ENCODE peak calls at places on chromosomes 6 and 20, in six cellular contexts. V, I, G, Y, O and S are unnamed samples. For H3K4me1, the result is how much of the 10 kb centered on the place peaks cover.

GRCh38 chr6:111663692-111664564 is 58.2 kb upstream of the TRAF3IP2 start:
- DNase-seq in V (peak), I (peak), O (peak), G (no peak), Y (peak), S (peak)

GRCh38 chr6:134589512-134589911 is 271.6 kb upstream of the SGK1 start:
- DNase-seq in G (peak), O (no peak), V (no peak), Y (peak), I (no peak), S (no peak)

GRCh38 chr6:41565701-41566100 is 19.5 kb downstream of the FOXP4 start:
- DNase-seq in I (no peak), V (no peak), O (no peak), Y (no peak), G (no peak), S (no peak)

GRCh38 chr20:33790571-33790970 is 20.6 kb upstream of the CHMP4B start:
- DNase-seq in O (no peak), G (no peak), V (no peak), Y (no peak), I (no peak), S (no peak)

GRCh38 chr6:35600659-35601125 is 88.0 kb upstream of the TULP1 start:
- DNase-seq in G (no peak), V (no peak), I (no peak), Y (no peak), O (no peak), S (no peak)

GRCh38 chr20:38196592-38196991 is 31.5 kb upstream of the TGM2 start:
- DNase-seq in V (no peak), Y (peak), I (peak), G (no peak), O (peak), S (peak)

GRCh38 chr6:169664227-169664626 is 37.6 kb downstream of the WDR27 start:
- DNase-seq in I (no peak), Y (no peak), G (no peak), O (no peak), V (no peak), S (no peak)

GRCh38 chr20:10337291-10337690 is 96.7 kb downstream of the MKKS start:
- DNase-seq in O (no peak), Y (no peak), I (no peak), V (no peak), G (no peak), S (no peak)

GRCh38 chr6:88843040-88843439 is 120.4 kb downstream of the RNGTT start:
- DNase-seq in G (no peak), V (no peak), Y (no peak), O (no peak), I (no peak), S (no peak)

GRCh38 chr6:16849280-16850210 is 88.3 kb upstream of the ATXN1 start:
- DNase-seq in V (no peak), I (no peak), O (no peak), Y (peak), G (no peak), S (no peak)

GRCh38 chr20:18066421-18067333 is 9.0 kb upstream of the OVOL2 start:
- DNase-seq in V (no peak), I (no peak), G (no peak), Y (no peak), O (no peak), S (peak)

GRCh38 chr6:108407952-108408351 is 113.1 kb downstream of the AFG1L start:
- DNase-seq in G (no peak), Y (no peak), I (no peak), O (no peak), V (no peak), S (no peak)

GRCh38 chr6:38593419-38593818 is 46.3 kb downstream of the BTBD9 start:
- DNase-seq in Y (no peak), O (no peak), V (no peak), I (no peak), G (no peak), S (no peak)

GRCh38 chr20:62708591-62709536 is at the start of gene NTSR1:
- DNase-seq in G (no peak), V (no peak), Y (no peak), I (no peak), O (no peak), S (no peak)

GRCh38 chr6:139240161-139241010 is 51.4 kb downstream of the TXLNB start:
- DNase-seq in V (no peak), G (no peak), I (no peak), Y (peak), O (no peak), S (no peak)

GRCh38 chr20:19265646-19266374 is 53.4 kb downstream of the SLC24A3 start:
- DNase-seq in O (no peak), V (no peak), Y (no peak), I (no peak), G (peak), S (no peak)

GRCh38 chr6:16725145-16725864 is 36.0 kb downstream of the ATXN1 start:
- DNase-seq in Y (peak), O (no peak), G (no peak), V (no peak), I (no peak), S (no peak)

GRCh38 chr20:35146299-35146921 is 726 bp downstream of the EDEM2 start:
- DNase-seq in G (no peak), O (no peak), V (no peak), Y (peak), I (no peak), S (peak)

GRCh38 chr20:39669659-39670058 is 707.5 kb downstream of the DHX35 start:
- DNase-seq in I (no peak), Y (no peak), G (no peak), O (no peak), V (no peak), S (no peak)

GRCh38 chr6:3119040-3119723 is 671 bp downstream of the BPHL start:
- DNase-seq in V (no peak), Y (peak), I (no peak), O (no peak), G (no peak), S (no peak)

GRCh38 chr6:128482642-128483041 is 37.8 kb downstream of the PTPRK start:
- DNase-seq in I (no peak), Y (no peak), O (no peak), V (no peak), G (no peak), S (no peak)

GRCh38 chr20:19835533-19836222 is 77.6 kb downstream of the RIN2 start:
- DNase-seq in G (no peak), Y (no peak), O (no peak), V (no peak), I (peak), S (no peak)

GRCh38 chr6:145214570-145214969 is 520.8 kb downstream of the EPM2A start:
- DNase-seq in O (no peak), G (no peak), I (no peak), V (peak), Y (peak), S (no peak)

GRCh38 chr6:47352169-47352568 is 42.5 kb upstream of the TNFRSF21 start:
- DNase-seq in I (no peak), O (no peak), Y (no peak), V (no peak), G (no peak), S (no peak)

GRCh38 chr6:25927721-25928359 is 2.7 kb downstream of the SLC17A2 start:
- DNase-seq in O (no peak), V (no peak), Y (no peak), I (no peak), G (no peak), S (no peak)

GRCh38 chr6:42431877-42432276 is 19.8 kb downstream of the TRERF1 start:
- DNase-seq in V (no peak), Y (no peak), I (no peak), G (no peak), O (no peak), S (no peak)

GRCh38 chr6:41563060-41563776 is 17.0 kb downstream of the FOXP4 start:
- DNase-seq in O (no peak), G (no peak), I (no peak), Y (no peak), V (no peak), S (peak)

GRCh38 chr6:55694148-55694547 is 115.2 kb upstream of the HMGCLL1 start:
- DNase-seq in Y (peak), O (no peak), G (peak), V (peak), I (peak), S (no peak)

GRCh38 chr20:29079769-29080690 is 2177.4 kb upstream of the DEFB115 start:
- DNase-seq in V (no peak), I (no peak), Y (no peak), O (no peak), G (no peak), S (peak)

GRCh38 chr6:63352587-63353281 is 33.0 kb upstream of the LGSN start:
- DNase-seq in Y (peak), O (no peak), V (peak), I (no peak), G (peak), S (peak)

GRCh38 chr20:36860811-36861624 is 14.9 kb upstream of the TLDC2 start:
- DNase-seq in G (no peak), I (no peak), Y (no peak), V (no peak), O (no peak), S (no peak)

GRCh38 chr20:36860339-36860738 is 15.6 kb upstream of the TLDC2 start:
- DNase-seq in V (no peak), Y (no peak), I (no peak), G (no peak), O (no peak), S (no peak)

GRCh38 chr20:36861625-36861874 is 14.4 kb upstream of the TLDC2 start:
- DNase-seq in V (no peak), G (no peak), I (peak), Y (no peak), O (no peak), S (no peak)

GRCh38 chr20:36862857-36863668 is 12.9 kb upstream of the TLDC2 start:
- DNase-seq in G (no peak), V (no peak), I (no peak), Y (peak), O (no peak), S (no peak)

GRCh38 chr20:36861875-36862801 is 13.8 kb upstream of the TLDC2 start:
- DNase-seq in V (no peak), Y (peak), I (peak), O (peak), G (no peak), S (peak)
- H3K27ac ChIP-seq in V (peak), Y (peak), I (peak), O (peak), G (no peak), S (peak)

GRCh38 chr6:49509342-49509741 is 9.6 kb downstream of the GLYATL3 start:
- DNase-seq in O (no peak), V (no peak), I (no peak), G (no peak), Y (no peak), S (no peak)
- H3K4me1 ChIP-seq in O (under half), V (under half), I (under half), G (under half), Y (under half), S (under half)

GRCh38 chr6:122697458-122697857 is 82.1 kb upstream of the FABP7 start:
- DNase-seq in V (no peak), O (no peak), I (no peak), Y (no peak), G (no peak), S (no peak)

GRCh38 chr6:122704086-122704485 is 75.4 kb upstream of the FABP7 start:
- DNase-seq in O (no peak), G (no peak), Y (no peak), I (no peak), V (no peak), S (no peak)

GRCh38 chr6:122702846-122703245 is 76.7 kb upstream of the FABP7 start:
- DNase-seq in V (no peak), G (no peak), I (no peak), Y (no peak), O (no peak), S (no peak)

GRCh38 chr6:122696853-122697252 is 82.7 kb upstream of the FABP7 start:
- DNase-seq in G (no peak), O (no peak), V (no peak), Y (peak), I (no peak), S (no peak)

DNA sequence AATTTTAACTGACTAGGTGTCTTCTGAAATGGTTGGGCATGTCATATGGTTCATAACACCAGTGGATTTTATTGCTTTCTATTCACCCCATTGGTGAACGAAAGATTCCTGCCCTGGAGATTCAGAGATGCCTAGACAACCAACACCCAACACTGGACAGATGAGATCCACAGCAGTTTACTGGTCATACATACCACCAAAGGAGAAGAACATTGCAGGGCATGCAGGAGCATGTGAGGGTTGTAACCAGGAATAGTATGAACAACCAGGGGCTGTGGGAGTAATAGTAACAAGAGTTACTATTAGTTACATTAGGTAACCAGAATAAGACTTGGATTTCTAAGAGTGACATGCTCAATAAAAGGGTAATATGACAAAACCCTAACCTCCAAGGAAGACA is 77.8 kb upstream of the FABP7 start:
- DNase-seq in Y (no peak), G (no peak), O (no peak), V (no peak), I (no peak), S (no peak)
- H3K4me3 ChIP-seq in Y (no peak), G (no peak), O (no peak), V (no peak), I (no peak), S (no peak)

GRCh38 chr6:33314515-33314942 is 651 bp upstream of the TAPBP start:
- DNase-seq in O (peak), V (no peak), Y (peak), G (no peak), I (peak), S (peak)

GRCh38 chr6:33313105-33313708 is 671 bp downstream of the TAPBP start:
- DNase-seq in V (no peak), O (no peak), G (no peak), Y (peak), I (peak), S (no peak)

GRCh38 chr6:33312361-33313104 is 1.3 kb downstream of the TAPBP start:
- DNase-seq in V (no peak), O (peak), Y (peak), I (peak), G (no peak), S (peak)

GRCh38 chr6:33314943-33315752 is 1.3 kb upstream of the TAPBP start:
- DNase-seq in Y (peak), O (peak), I (peak), V (no peak), G (no peak), S (peak)

GRCh38 chr6:33313709-33314514 is at the start of gene TAPBP:
- DNase-seq in G (no peak), V (no peak), I (peak), O (peak), Y (peak), S (peak)
- H3K27ac ChIP-seq in G (no peak), V (peak), I (peak), O (peak), Y (peak), S (peak)

DNA sequence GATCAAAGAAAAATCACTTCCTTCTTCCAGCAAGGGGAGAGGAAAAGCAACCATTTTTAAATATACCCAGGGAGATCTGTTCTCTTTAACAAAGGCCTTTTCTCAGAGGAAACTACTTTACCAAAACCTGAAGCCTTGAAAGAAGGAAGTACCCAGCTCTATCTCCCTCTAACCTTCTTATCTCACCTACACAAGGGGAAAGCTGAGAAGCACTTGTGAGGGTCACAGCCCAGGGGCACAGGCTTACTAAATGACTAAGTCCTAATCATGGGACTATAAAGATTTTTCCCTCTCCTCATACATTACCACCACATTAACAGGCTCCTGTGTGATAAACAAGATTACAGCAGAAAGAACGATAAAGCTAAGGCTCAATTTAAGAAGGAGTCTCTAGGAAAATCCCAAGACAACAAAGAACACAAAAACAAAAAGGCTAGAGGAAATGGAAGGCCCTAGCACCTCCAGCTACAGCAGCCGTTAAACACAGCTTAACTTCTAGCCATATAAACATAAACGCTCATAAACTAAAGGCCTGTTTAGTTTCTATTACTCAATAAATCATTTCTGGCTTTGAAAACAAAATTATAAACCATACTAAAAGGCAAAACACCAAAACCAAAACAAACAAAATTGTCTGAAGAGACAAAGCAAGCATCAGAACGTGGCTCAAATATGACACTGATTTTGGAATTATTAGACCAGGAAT is 284.9 kb upstream of the ECI2 start:
- DNase-seq in Y (no peak), O (no peak), G (no peak), V (no peak), I (no peak), S (no peak)
- H3K4me1 ChIP-seq in Y (under half), O (under half), G (under half), V (under half), I (under half), S (under half)